ENCODE peak calls at places on chromosomes 2 and 18, in nine cellular contexts. U, K, Q, X, W, R, E, H and V are unnamed samples.
A peak's percentile ranks its signal among the peaks of the same experiment; 100 is the strongest.

GRCh38 chr2:905833-906140 is 44.9 kb upstream of the SNTG2 start:
- DNase-seq in W (no peak), U (no peak), E (no peak), K (no peak), H (no peak), X (no peak), R (no peak), Q (no peak), V (no peak)

GRCh38 chr18:24964213-24964612 is 387.8 kb downstream of the ZNF521 start:
- DNase-seq in R (no peak), W (peak; percentile 67), X (no peak), H (no peak), K (no peak), E (no peak), Q (no peak), U (no peak), V (no peak)

GRCh38 chr2:98379311-98380202 is 33.3 kb downstream of the CNGA3 start:
- DNase-seq in W (no peak), H (no peak), U (no peak), Q (no peak), X (no peak), K (no peak), E (no peak), R (no peak), V (no peak)

GRCh38 chr2:46684661-46685060 is 205.3 kb downstream of the TMEM247 start:
- DNase-seq in U (no peak), X (no peak), E (no peak), W (no peak), Q (no peak), H (no peak), R (no peak), K (no peak), V (no peak)

GRCh38 chr18:55419132-55419938 is 168.7 kb downstream of the TCF4 start:
- DNase-seq in U (no peak), E (no peak), W (peak; percentile 53), Q (no peak), X (no peak), H (no peak), K (no peak), R (no peak), V (no peak)

GRCh38 chr18:13375302-13376255 is 157.0 kb downstream of the LDLRAD4 start:
- DNase-seq in H (no peak), X (peak; percentile 57), K (peak; percentile 59), W (no peak), Q (no peak), R (no peak), U (peak; percentile 48), E (peak; percentile 89), V (peak; percentile 63)

GRCh38 chr18:389658-390357 is 110.7 kb downstream of the COLEC12 start:
- DNase-seq in U (no peak), E (no peak), X (peak; percentile 11), H (no peak), R (no peak), K (no peak), Q (no peak), W (peak; percentile 36), V (no peak)

GRCh38 chr2:6107290-6107689 is 415.1 kb downstream of the SOX11 start:
- DNase-seq in U (no peak), Q (no peak), X (no peak), R (no peak), K (no peak), W (no peak), E (no peak), H (no peak), V (no peak)

GRCh38 chr2:149018971-149019370 is 19.5 kb upstream of the LYPD6B start:
- DNase-seq in H (no peak), X (no peak), E (no peak), R (no peak), U (no peak), W (no peak), K (no peak), Q (no peak), V (no peak)

GRCh38 chr2:149020432-149020851 is 18.1 kb upstream of the LYPD6B start:
- DNase-seq in U (no peak), W (no peak), Q (no peak), K (peak; percentile 40), E (no peak), R (no peak), H (peak; percentile 73), X (peak; percentile 88), V (peak; percentile 69)

GRCh38 chr2:149021271-149021719 is 17.2 kb upstream of the LYPD6B start:
- DNase-seq in H (no peak), X (peak; percentile 75), U (no peak), E (no peak), Q (no peak), R (no peak), W (no peak), K (no peak), V (no peak)

GRCh38 chr2:149021761-149022160 is 16.7 kb upstream of the LYPD6B start:
- DNase-seq in K (no peak), Q (no peak), E (no peak), U (no peak), X (peak; percentile 62), H (no peak), R (no peak), W (no peak), V (no peak)

DNA sequence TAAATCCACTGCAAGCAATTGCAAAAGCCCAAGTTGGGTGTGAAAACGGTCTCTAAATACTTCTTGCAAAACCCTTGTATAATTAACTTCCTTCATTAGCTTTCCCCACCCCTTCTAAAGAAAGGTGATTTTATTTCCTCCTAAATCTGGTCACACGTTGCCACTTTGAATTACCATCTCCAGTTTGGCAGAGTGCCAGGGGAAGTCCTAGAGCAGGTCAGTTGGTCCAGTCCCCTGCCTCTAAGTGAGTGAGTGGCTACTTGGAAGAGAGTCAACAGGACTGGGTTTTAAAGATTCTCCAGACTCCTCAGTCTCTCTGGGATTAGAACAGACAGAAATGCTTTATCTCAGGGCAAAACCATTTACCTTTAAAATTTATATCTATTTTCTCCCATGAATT is 18.7 kb upstream of the LYPD6B start:
- DNase-seq in E (no peak), U (no peak), Q (no peak), H (no peak), R (no peak), X (peak; percentile 54), W (no peak), K (no peak), V (peak; percentile 48)
- H3K4me1 ChIP-seq in E (peaks cover 5% of the 10 kb centered on the region), U (no peaks in the 10 kb centered on the region), Q (no peaks in the 10 kb centered on the region), H (peaks cover 12% of the 10 kb centered on the region), R (peaks cover 2% of the 10 kb centered on the region), X (peaks cover 51% of the 10 kb centered on the region), W (no peaks in the 10 kb centered on the region), K (no peaks in the 10 kb centered on the region), V (peaks cover 26% of the 10 kb centered on the region)

GRCh38 chr18:7735606-7736175 is 168.6 kb downstream of the PTPRM start:
- DNase-seq in R (no peak), X (no peak), K (no peak), H (no peak), U (no peak), W (no peak), E (no peak), Q (no peak), V (no peak)

GRCh38 chr18:7737483-7737882 is 170.4 kb downstream of the PTPRM start:
- DNase-seq in R (no peak), W (no peak), Q (no peak), H (no peak), E (no peak), K (no peak), U (no peak), X (no peak), V (no peak)

GRCh38 chr18:7741640-7742039 is 174.5 kb downstream of the PTPRM start:
- DNase-seq in U (no peak), R (no peak), E (no peak), H (no peak), W (no peak), Q (no peak), X (no peak), K (no peak), V (no peak)

GRCh38 chr18:7743256-7743655 is 176.1 kb downstream of the PTPRM start:
- DNase-seq in X (no peak), E (no peak), R (no peak), Q (no peak), H (no peak), W (no peak), K (no peak), U (no peak), V (no peak)

DNA sequence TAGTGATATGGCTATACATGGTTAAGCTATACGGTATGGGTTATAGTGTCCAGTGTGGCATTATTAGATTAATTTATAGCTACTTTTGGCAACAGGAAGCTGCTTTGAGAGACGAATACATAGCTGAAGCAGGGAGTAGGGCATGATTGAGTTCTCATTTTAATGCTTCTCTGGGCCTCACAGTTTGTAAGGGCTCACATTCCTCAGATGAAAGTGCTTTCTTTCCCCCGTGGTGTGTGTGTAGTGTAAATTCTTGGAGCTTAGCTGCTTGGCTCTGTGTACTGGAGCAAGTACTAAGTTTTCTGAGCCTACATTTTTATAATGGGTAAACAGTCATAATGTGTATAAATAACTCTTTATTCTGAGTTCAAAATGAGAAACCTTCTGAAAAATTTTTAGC is 173.7 kb downstream of the PTPRM start:
- DNase-seq in W (peak; percentile 52), H (no peak), K (no peak), U (no peak), Q (no peak), X (no peak), E (no peak), R (no peak), V (no peak)
- TF ChIP-seq POLR2AphosphoS5 in W (no peak), H (no peak), K (no peak), U (no peak), Q (no peak), X (no peak), E (no peak), R (no peak), V (no peak)

GRCh38 chr2:233065954-233066470 is 5.9 kb downstream of the INPP5D start:
- DNase-seq in W (no peak), K (no peak), X (no peak), H (no peak), R (no peak), E (peak; percentile 25), Q (peak; percentile 59), U (no peak), V (no peak)

GRCh38 chr2:233062946-233063268 is 2.8 kb downstream of the INPP5D start:
- DNase-seq in U (no peak), Q (peak; percentile 79), K (no peak), R (no peak), H (no peak), W (no peak), X (no peak), E (no peak), V (no peak)

GRCh38 chr2:233063269-233063975 is 3.3 kb downstream of the INPP5D start:
- DNase-seq in H (peak; percentile 96), Q (peak; percentile 83), K (no peak), W (peak; percentile 78), R (no peak), X (peak; percentile 87), E (peak; percentile 58), U (no peak), V (peak; percentile 46)

GRCh38 chr2:233063976-233064411 is 3.9 kb downstream of the INPP5D start:
- DNase-seq in X (no peak), H (peak; percentile 58), K (no peak), R (no peak), E (no peak), W (no peak), U (no peak), Q (peak; percentile 84), V (no peak)

DNA sequence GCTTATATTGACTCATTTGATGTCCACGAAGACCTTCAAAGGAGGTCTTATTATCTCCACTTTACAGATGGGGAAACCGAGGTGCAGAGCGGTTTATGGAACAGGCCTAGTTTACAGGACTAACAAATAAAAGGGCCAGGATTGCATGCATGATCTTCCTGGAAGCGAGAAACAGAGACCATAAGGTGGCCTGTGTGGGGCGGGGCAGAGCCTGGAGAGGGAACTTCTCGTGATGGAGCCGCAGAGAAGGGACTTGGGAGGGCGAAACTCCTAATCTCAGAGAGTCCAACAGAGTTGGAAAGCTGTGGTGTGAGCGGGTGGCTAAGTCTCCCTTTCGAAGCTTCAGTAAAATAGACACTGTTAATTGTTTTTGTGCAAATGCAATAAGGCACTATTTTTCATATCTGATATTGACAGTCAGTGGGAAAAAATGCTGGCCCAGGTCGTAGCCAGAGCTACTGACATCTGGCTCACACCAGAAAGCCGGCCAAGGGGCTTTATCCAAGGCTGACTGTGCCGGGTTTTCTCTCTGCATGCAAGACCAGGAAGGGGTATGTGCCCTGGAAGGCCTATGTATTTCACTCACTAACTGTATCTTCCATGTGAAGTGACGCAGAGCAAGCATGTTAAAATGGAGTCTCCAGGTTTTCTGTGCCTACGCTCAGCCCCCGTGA is 4.5 kb downstream of the INPP5D start:
- DNase-seq in R (no peak), K (no peak), H (no peak), W (no peak), E (peak; percentile 34), U (no peak), X (no peak), Q (peak; percentile 77), V (no peak)
- H3K4me1 ChIP-seq in R (peaks cover 16% of the 10 kb centered on the region), K (no peaks in the 10 kb centered on the region), H (peaks cover 81% of the 10 kb centered on the region), W (no peaks in the 10 kb centered on the region), E (no peaks in the 10 kb centered on the region), U (no peaks in the 10 kb centered on the region), X (peaks cover 53% of the 10 kb centered on the region), Q (peaks cover 54% of the 10 kb centered on the region), V (peaks cover 73% of the 10 kb centered on the region)

GRCh38 chr2:235468978-235469694 is 24.7 kb upstream of the AGAP1 start:
- DNase-seq in Q (no peak), E (peak; percentile 69), X (no peak), R (no peak), U (peak; percentile 67), H (no peak), K (peak; percentile 31), W (peak; percentile 22), V (no peak)
- TF ChIP-seq POLR2AphosphoS5 in Q (no peak), E (peak; percentile 40), X (no peak), R (no peak), U (peak; percentile 57), H (no peak), K (no peak), W (no peak), V (peak; percentile 18)